ENCODE peak calls at places on chromosomes 12 and 14, in ten cellular contexts. O is GM12878, C is suprapubic skin, Y is endothelial cell of umbilical vein, D is GM23338, J is spleen, H is stomach, X is HCT116, A is K562, K is SK-N-SH. M is an unnamed sample.
A peak's percentile ranks its signal among the peaks of the same experiment; 100 is the strongest.

GRCh38 chr12:78918221-78918620 is 53.6 kb downstream of the SYT1 start:
- DNase-seq in A (no peak), O (no peak), H (no peak), D (no peak), J (no peak), C (no peak), Y (no peak), X (no peak), K (peak; percentile 22), M (no peak)

GRCh38 chr12:81992461-81992860 is 233.3 kb upstream of the PPFIA2 start:
- DNase-seq in D (peak; percentile 56), X (peak; percentile 21), O (no peak), A (no peak), C (no peak), Y (peak; percentile 1), H (peak; percentile 34), J (no peak), K (peak; percentile 13), M (no peak)

GRCh38 chr14:66495214-66496098 is 9.3 kb downstream of the CCDC196 start:
- DNase-seq in J (no peak), O (peak; percentile 45), H (peak; percentile 44), A (peak; percentile 73), K (peak; percentile 40), D (peak; percentile 69), X (peak; percentile 39), Y (peak; percentile 71), C (no peak), M (no peak)

GRCh38 chr12:109768901-109769670 is 55.5 kb downstream of the FAM222A start:
- DNase-seq in Y (no peak), C (no peak), A (no peak), D (no peak), X (no peak), K (peak; percentile 58), O (no peak), J (no peak), H (peak; percentile 23), M (peak; percentile 34)

GRCh38 chr14:59882957-59883356 is 12.4 kb upstream of the RTN1 start:
- DNase-seq in K (no peak), O (no peak), Y (no peak), X (peak; percentile 4), D (peak; percentile 58), J (no peak), C (no peak), H (no peak), A (no peak), M (no peak)

GRCh38 chr14:77139540-77140342 is 1.9 kb downstream of the ZDHHC22 start:
- DNase-seq in H (no peak), J (peak; percentile 82), K (peak; percentile 90), D (peak; percentile 95), C (no peak), O (no peak), X (peak; percentile 27), Y (no peak), A (peak; percentile 58), M (no peak)

GRCh38 chr12:110916295-110916875 is 4.0 kb downstream of the MYL2 start:
- DNase-seq in A (no peak), X (no peak), O (no peak), H (no peak), Y (no peak), K (no peak), J (no peak), C (no peak), D (no peak), M (no peak)

GRCh38 chr12:80226576-80226975 is 127.2 kb downstream of the OTOGL start:
- DNase-seq in K (no peak), J (no peak), D (no peak), X (no peak), H (no peak), O (no peak), Y (peak; percentile 76), A (no peak), C (no peak), M (no peak)

GRCh38 chr12:607541-608001 is 55.7 kb downstream of the NINJ2 start:
- DNase-seq in H (peak; percentile 33), J (no peak), K (no peak), D (peak; percentile 33), X (no peak), C (no peak), O (no peak), Y (peak; percentile 88), A (no peak), M (no peak)

GRCh38 chr12:31516702-31517101 is 74.2 kb downstream of the DENND5B start:
- DNase-seq in D (no peak), H (no peak), A (no peak), C (no peak), X (no peak), J (no peak), Y (no peak), O (no peak), K (no peak), M (no peak)

GRCh38 chr12:89949457-89950195 is 241.0 kb upstream of the ATP2B1 start:
- DNase-seq in A (peak; percentile 6), Y (peak; percentile 98), D (peak; percentile 34), K (no peak), J (no peak), H (no peak), X (no peak), C (no peak), O (peak; percentile 83), M (no peak)

GRCh38 chr12:44457465-44457864 is 418.6 kb downstream of the NELL2 start:
- DNase-seq in D (peak; percentile 4), X (no peak), Y (no peak), O (no peak), A (no peak), K (no peak), H (no peak), J (no peak), C (no peak), M (no peak)

GRCh38 chr12:219891-220352 is 6.0 kb upstream of the SLC6A12 start:
- DNase-seq in H (peak; percentile 54), J (peak; percentile 88), X (peak; percentile 73), C (no peak), A (peak; percentile 68), K (peak; percentile 91), O (no peak), Y (peak; percentile 16), D (peak; percentile 96), M (no peak)

GRCh38 chr14:99271951-99272668 is at the start of gene BCL11B:
- DNase-seq in Y (peak; percentile 84), O (peak; percentile 24), D (peak; percentile 92), A (peak; percentile 56), K (peak; percentile 78), H (peak; percentile 56), C (peak; percentile 90), J (peak; percentile 89), X (peak; percentile 82), M (no peak)
- TF ChIP-seq CTCF in Y (peak; percentile 41), O (peak; percentile 43), D (peak; percentile 54), A (peak; percentile 30), K (peak; percentile 59), H (peak; percentile 15), C (peak; percentile 45), J (peak; percentile 28), X (peak; percentile 61), M (no peak)

DNA sequence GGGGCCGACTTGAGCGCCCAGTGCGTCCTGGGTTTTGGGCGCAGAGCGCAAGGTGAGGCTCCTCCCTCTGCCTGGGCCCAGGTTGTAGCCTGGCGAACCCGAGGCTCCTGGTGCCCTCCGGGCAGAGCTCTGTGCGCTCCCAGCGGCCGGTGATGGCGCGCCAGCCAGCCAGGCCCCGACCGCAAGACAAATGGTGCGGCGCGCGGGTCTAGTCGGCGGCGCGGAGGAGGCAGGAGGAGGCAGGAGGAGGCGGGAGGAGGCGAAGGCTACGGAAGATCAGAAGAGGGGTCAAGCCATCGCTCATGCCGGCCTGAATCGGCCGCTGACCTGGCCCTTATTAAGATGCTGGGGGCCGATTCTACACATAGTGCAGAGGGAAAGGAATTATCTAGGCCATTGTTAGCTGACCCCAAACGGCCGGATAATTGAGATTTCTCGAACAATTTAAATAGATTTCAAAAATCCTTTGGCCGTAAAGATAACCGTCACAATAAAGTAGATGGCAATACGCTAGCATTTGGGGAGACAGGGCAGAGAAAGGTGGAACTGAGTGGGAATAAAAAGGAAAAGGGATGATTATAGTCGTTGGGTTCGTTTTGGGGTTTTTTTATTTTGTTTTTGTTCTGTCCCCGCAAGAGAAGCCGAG is 2.8 kb downstream of the TBX5 start:
- DNase-seq in C (no peak), K (peak; percentile 49), Y (no peak), D (peak; percentile 93), A (no peak), O (no peak), X (no peak), J (no peak), H (no peak), M (no peak)
- H3K27ac ChIP-seq in C (peak overlapping the region; percentile 36), K (no peak overlapping the region), Y (no peak overlapping the region), D (no peak overlapping the region), A (no peak overlapping the region), O (no peak overlapping the region), X (no peak overlapping the region), J (no peak overlapping the region), H (no peak overlapping the region), M (no peak overlapping the region)

GRCh38 chr12:121423682-121424631 is 24.0 kb downstream of the RNF34 start:
- DNase-seq in Y (no peak), D (no peak), J (no peak), O (no peak), C (no peak), H (no peak), A (no peak), X (no peak), K (no peak), M (no peak)
- TF ChIP-seq POLR2AphosphoS5 in Y (no peak), D (peak; percentile 8), J (no peak), O (no peak), C (no peak), H (no peak), A (no peak), X (no peak), K (no peak), M (no peak)

GRCh38 chr12:123479442-123480180 is 21.7 kb downstream of the SNRNP35 start:
- DNase-seq in H (no peak), C (no peak), D (no peak), J (no peak), A (no peak), X (no peak), K (no peak), Y (peak; percentile 27), O (no peak), M (no peak)

GRCh38 chr12:123475256-123475703 is 17.3 kb downstream of the SNRNP35 start:
- DNase-seq in A (no peak), K (no peak), J (no peak), H (no peak), X (no peak), O (no peak), Y (no peak), D (no peak), C (no peak), M (no peak)

GRCh38 chr12:123474493-123475255 is 16.7 kb downstream of the SNRNP35 start:
- DNase-seq in C (no peak), A (no peak), O (no peak), J (no peak), X (no peak), Y (no peak), D (no peak), K (no peak), H (no peak), M (no peak)

GRCh38 chr12:123478069-123478468 is 20.1 kb downstream of the SNRNP35 start:
- DNase-seq in Y (no peak), A (no peak), H (no peak), X (no peak), J (no peak), K (no peak), O (no peak), D (no peak), C (no peak), M (no peak)

DNA sequence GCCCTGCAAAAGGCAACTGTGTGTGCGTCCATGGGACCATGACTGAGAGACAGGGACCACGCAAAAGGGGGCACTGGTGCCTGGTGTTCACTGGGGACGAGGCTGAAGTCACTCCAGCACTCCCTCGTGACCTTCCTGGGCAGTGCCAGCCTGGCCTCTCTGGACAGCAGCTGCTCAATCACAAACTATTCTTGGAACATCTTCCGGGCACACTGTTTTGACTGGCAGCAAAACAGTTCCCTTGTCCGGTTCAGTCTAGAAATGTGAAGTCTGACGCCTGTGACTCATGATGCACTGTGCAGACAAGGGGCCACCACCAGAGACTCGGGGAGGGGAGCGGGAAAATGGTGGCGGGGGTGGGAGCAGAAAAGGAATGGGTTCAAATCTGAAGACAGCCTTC is 20.8 kb downstream of the SNRNP35 start:
- DNase-seq in X (no peak), D (no peak), J (no peak), K (no peak), C (no peak), Y (peak; percentile 94), A (no peak), O (no peak), H (no peak), M (no peak)
- TF ChIP-seq CTCF in X (no peak), D (no peak), J (no peak), K (no peak), C (no peak), Y (no peak), A (no peak), O (no peak), H (no peak), M (no peak)